ENCODE peak calls at places on chromosomes 4 and X, in seven cellular contexts. One of them, this sample, is unnamed.

GRCh38 chr4:158578476-158578875 is 56.8 kb downstream of the RXFP1 start:
- DNase-seq in breast epithelium: no peak
- DNase-seq in adrenal gland: no peak
- DNase-seq in sigmoid colon: no peak
- DNase-seq in IMR-90: peak; percentile 51
- DNase-seq in right lobe of liver: no peak
- DNase-seq in esophagus squamous epithelium: no peak
- DNase-seq in this sample: no peak

GRCh38 chr4:16337936-16338335 is 111.7 kb upstream of the TAPT1 start:
- DNase-seq in sigmoid colon: no peak
- DNase-seq in esophagus squamous epithelium: no peak
- DNase-seq in IMR-90: no peak
- DNase-seq in right lobe of liver: no peak
- DNase-seq in adrenal gland: no peak
- DNase-seq in breast epithelium: no peak
- DNase-seq in this sample: no peak

GRCh38 chrX:3518870-3519269 is 172.4 kb upstream of the MXRA5 start:
- DNase-seq in breast epithelium: no peak
- DNase-seq in IMR-90: peak; percentile 92
- DNase-seq in adrenal gland: peak; percentile 81
- DNase-seq in right lobe of liver: no peak
- DNase-seq in esophagus squamous epithelium: no peak
- DNase-seq in sigmoid colon: peak; percentile 66
- DNase-seq in this sample: no peak

GRCh38 chr4:183154701-183155391 is 55.8 kb downstream of the WWC2 start:
- DNase-seq in IMR-90: peak; percentile 24
- DNase-seq in right lobe of liver: no peak
- DNase-seq in sigmoid colon: no peak
- DNase-seq in breast epithelium: no peak
- DNase-seq in esophagus squamous epithelium: no peak
- DNase-seq in adrenal gland: no peak
- DNase-seq in this sample: no peak

GRCh38 chr4:172202480-172203076 is 389.4 kb downstream of the GALNTL6 start:
- DNase-seq in IMR-90: peak; percentile 18
- DNase-seq in adrenal gland: no peak
- DNase-seq in right lobe of liver: no peak
- DNase-seq in esophagus squamous epithelium: no peak
- DNase-seq in breast epithelium: no peak
- DNase-seq in sigmoid colon: no peak
- DNase-seq in this sample: no peak

GRCh38 chr4:151583188-151583587 is 174.2 kb downstream of the FHIP1A start:
- DNase-seq in breast epithelium: no peak
- DNase-seq in adrenal gland: no peak
- DNase-seq in IMR-90: no peak
- DNase-seq in right lobe of liver: no peak
- DNase-seq in sigmoid colon: no peak
- DNase-seq in esophagus squamous epithelium: no peak
- DNase-seq in this sample: no peak

GRCh38 chr4:128812360-128812958 is 3.0 kb downstream of the JADE1 start:
- DNase-seq in IMR-90: peak; percentile 81
- DNase-seq in esophagus squamous epithelium: no peak
- DNase-seq in sigmoid colon: peak; percentile 81
- DNase-seq in right lobe of liver: peak; percentile 55
- DNase-seq in adrenal gland: peak; percentile 55
- DNase-seq in breast epithelium: no peak
- DNase-seq in this sample: no peak

GRCh38 chrX:16610121-16610565 is 39.8 kb upstream of the S100G start:
- DNase-seq in right lobe of liver: no peak
- DNase-seq in breast epithelium: no peak
- DNase-seq in sigmoid colon: no peak
- DNase-seq in IMR-90: peak; percentile 74
- DNase-seq in adrenal gland: no peak
- DNase-seq in esophagus squamous epithelium: no peak
- DNase-seq in this sample: no peak

GRCh38 chr4:131063878-131064277 is 1967.9 kb downstream of the C4orf33 start:
- DNase-seq in esophagus squamous epithelium: no peak
- DNase-seq in right lobe of liver: no peak
- DNase-seq in IMR-90: no peak
- DNase-seq in adrenal gland: no peak
- DNase-seq in sigmoid colon: no peak
- DNase-seq in breast epithelium: no peak
- DNase-seq in this sample: no peak

GRCh38 chrX:39953879-39954278 is 143.9 kb downstream of the BCOR start:
- DNase-seq in adrenal gland: peak; percentile 24
- DNase-seq in sigmoid colon: peak; percentile 87
- DNase-seq in breast epithelium: peak; percentile 77
- DNase-seq in esophagus squamous epithelium: no peak
- DNase-seq in IMR-90: peak; percentile 81
- DNase-seq in right lobe of liver: peak; percentile 92
- DNase-seq in this sample: no peak

GRCh38 chr4:80185787-80186548 is 11.3 kb upstream of the PRDM8 start:
- DNase-seq in IMR-90: peak; percentile 35
- DNase-seq in sigmoid colon: peak; percentile 72
- DNase-seq in breast epithelium: no peak
- DNase-seq in right lobe of liver: no peak
- DNase-seq in esophagus squamous epithelium: no peak
- DNase-seq in adrenal gland: no peak
- DNase-seq in this sample: no peak

GRCh38 chrX:21940356-21940829 is at the start of gene SMS:
- DNase-seq in IMR-90: peak; percentile 75
- DNase-seq in adrenal gland: peak; percentile 77
- DNase-seq in right lobe of liver: peak; percentile 81
- DNase-seq in breast epithelium: peak; percentile 41
- DNase-seq in esophagus squamous epithelium: no peak
- DNase-seq in sigmoid colon: peak; percentile 90
- DNase-seq in this sample: no peak

GRCh38 chr4:67436742-67437141 is 108.6 kb downstream of the CENPC start:
- DNase-seq in adrenal gland: no peak
- DNase-seq in breast epithelium: no peak
- DNase-seq in IMR-90: peak; percentile 27
- DNase-seq in right lobe of liver: no peak
- DNase-seq in esophagus squamous epithelium: no peak
- DNase-seq in sigmoid colon: no peak
- DNase-seq in this sample: no peak

GRCh38 chr4:99062120-99062519 is 26.5 kb downstream of the ADH5 start:
- DNase-seq in adrenal gland: no peak
- DNase-seq in right lobe of liver: no peak
- DNase-seq in sigmoid colon: no peak
- DNase-seq in IMR-90: peak; percentile 27
- DNase-seq in esophagus squamous epithelium: no peak
- DNase-seq in breast epithelium: no peak
- DNase-seq in this sample: no peak

GRCh38 chrX:30680618-30681017 is 27.4 kb downstream of the GK start:
- DNase-seq in breast epithelium: no peak
- DNase-seq in IMR-90: no peak
- DNase-seq in right lobe of liver: no peak
- DNase-seq in sigmoid colon: no peak
- DNase-seq in esophagus squamous epithelium: no peak
- DNase-seq in adrenal gland: no peak
- DNase-seq in this sample: no peak

DNA sequence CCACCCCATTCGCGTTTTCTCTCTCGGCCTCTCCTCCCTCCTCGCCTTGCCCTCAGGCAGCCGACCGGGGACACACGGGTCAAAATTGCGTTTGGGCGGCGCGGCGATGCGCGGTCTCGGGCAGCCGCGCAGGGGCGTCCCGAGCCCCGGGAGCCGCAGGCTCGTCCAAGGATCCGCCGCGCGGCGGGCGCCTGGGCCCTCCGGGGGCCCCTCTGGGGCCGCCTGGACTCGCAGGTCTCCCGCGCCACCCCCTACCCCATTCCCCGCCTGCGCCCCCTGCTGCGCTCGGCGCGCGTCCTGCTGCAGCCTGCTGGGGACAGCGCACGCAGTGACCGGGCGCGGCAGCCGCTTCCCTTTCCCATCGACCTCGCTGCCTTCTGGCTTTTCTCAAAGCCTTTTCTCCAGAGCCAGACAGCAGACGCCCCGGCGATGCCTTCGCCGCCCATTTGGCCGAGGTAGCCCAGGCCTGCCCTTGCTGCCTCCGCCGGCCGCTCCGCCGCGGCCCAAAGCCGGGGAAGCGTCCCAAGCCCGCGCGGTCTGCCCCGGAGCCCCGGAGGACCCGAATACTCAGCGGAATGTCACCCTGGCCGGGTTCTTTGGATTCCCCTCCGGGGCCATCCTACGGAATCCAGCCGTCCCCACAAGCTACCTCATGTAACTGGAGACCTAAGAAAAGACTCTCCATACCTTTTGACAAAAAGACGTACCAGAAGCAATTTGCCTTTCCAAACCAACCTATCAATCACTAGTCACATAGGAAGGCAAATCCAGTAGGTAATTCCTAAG is 16.5 kb downstream of the POU4F2 start:
- DNase-seq in adrenal gland: no peak
- DNase-seq in breast epithelium: no peak
- DNase-seq in sigmoid colon: no peak
- DNase-seq in esophagus squamous epithelium: no peak
- DNase-seq in right lobe of liver: no peak
- DNase-seq in IMR-90: peak; percentile 7
- DNase-seq in this sample: no peak
- H3K4me3 ChIP-seq in adrenal gland: no peak overlapping the region
- H3K4me3 ChIP-seq in breast epithelium: peak overlapping the region; percentile 63
- H3K4me3 ChIP-seq in sigmoid colon: peak overlapping the region; percentile 19
- H3K4me3 ChIP-seq in esophagus squamous epithelium: peak overlapping the region; percentile 48
- H3K4me3 ChIP-seq in right lobe of liver: peak overlapping the region; percentile 26
- H3K4me3 ChIP-seq in IMR-90: peak overlapping the region; percentile 37
- H3K4me3 ChIP-seq in this sample: peak overlapping the region; percentile 39

DNA sequence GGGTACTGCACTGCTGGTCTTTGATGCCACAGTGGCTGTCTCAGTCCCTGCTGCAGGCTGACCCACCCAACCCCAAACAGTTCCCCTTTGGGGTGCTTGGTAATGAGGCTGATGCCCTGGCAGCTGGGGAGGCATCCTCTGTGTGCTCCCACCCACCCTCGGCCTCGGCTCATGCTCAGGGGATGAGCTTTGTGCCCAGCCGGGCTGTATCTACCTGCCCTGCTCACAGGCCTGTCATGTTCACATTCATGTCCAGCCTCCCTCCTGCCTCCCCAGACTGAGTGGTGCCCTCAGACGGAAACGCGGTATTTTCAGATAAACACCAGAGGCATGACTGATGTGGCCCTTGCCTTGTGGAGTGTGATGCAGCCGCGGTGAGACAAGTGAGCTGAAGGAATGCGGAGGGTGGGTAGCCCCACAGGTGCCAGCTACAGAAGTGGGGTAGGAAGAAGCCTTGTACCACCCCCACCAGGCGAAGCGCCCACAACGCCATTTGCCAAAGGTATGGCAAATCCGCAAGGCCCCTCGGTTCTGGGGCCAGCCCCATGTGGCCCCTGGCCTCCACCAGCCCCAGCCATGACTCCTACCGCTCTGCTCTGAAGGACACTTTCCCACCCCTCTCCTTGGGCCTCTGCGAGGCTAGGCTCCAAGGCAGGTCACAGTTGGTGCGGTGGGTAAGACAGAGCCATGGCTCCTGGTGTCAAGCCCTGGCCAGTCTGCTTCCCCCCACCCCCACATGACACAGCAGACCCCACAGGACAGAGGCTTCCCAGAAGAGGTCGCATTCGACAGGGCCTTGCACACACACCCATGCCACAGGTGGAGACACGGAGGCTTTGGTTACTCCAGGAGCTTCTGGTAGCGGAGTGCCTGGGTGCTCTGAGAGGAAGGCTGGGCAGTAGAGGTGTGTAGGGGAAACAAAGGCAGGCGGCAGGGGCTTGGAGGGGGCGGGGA is 1.8 kb upstream of the RENBP start:
- DNase-seq in right lobe of liver: peak; percentile 21
- DNase-seq in IMR-90: no peak
- DNase-seq in esophagus squamous epithelium: no peak
- DNase-seq in adrenal gland: no peak
- DNase-seq in sigmoid colon: no peak
- DNase-seq in breast epithelium: no peak
- DNase-seq in this sample: no peak
- TF ChIP-seq POLR2A in right lobe of liver: no peak
- TF ChIP-seq POLR2A in IMR-90: no peak
- TF ChIP-seq POLR2A in esophagus squamous epithelium: no peak
- TF ChIP-seq POLR2A in adrenal gland: no peak
- TF ChIP-seq POLR2A in sigmoid colon: no peak
- TF ChIP-seq POLR2A in breast epithelium: no peak
- TF ChIP-seq POLR2A in this sample: no peak

DNA sequence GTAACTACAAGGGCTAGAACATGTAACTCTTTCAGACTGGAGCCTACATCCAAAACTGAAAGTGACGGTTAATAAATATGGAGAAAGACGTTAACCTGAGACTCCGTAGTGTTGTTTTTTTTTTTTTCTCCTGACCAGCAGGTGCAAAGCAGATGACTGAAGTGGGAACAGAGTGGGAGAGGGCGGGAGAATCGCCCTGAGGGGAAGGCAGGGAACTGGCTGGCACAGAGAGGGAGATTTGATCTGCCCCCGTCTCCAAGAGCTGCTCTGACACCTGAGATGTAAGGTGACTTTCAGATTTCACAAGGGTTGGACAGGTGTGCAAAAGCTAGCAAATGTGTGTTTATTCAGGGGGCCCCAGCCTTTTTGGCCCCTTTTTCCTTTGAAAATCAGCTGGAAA is 180.2 kb downstream of the PALLD start:
- DNase-seq in sigmoid colon: no peak
- DNase-seq in right lobe of liver: no peak
- DNase-seq in IMR-90: no peak
- DNase-seq in breast epithelium: no peak
- DNase-seq in esophagus squamous epithelium: no peak
- DNase-seq in adrenal gland: no peak
- DNase-seq in this sample: no peak
- H3K4me3 ChIP-seq in sigmoid colon: no peak overlapping the region
- H3K4me3 ChIP-seq in right lobe of liver: no peak overlapping the region
- H3K4me3 ChIP-seq in IMR-90: no peak overlapping the region
- H3K4me3 ChIP-seq in breast epithelium: no peak overlapping the region
- H3K4me3 ChIP-seq in esophagus squamous epithelium: no peak overlapping the region
- H3K4me3 ChIP-seq in adrenal gland: no peak overlapping the region
- H3K4me3 ChIP-seq in this sample: no peak overlapping the region

GRCh38 chr4:56389558-56389957 is 2.3 kb upstream of the AASDH start:
- DNase-seq in right lobe of liver: no peak
- DNase-seq in esophagus squamous epithelium: no peak
- DNase-seq in adrenal gland: no peak
- DNase-seq in IMR-90: no peak
- DNase-seq in sigmoid colon: no peak
- DNase-seq in breast epithelium: no peak
- DNase-seq in this sample: no peak
- TF ChIP-seq POLR2A in right lobe of liver: no peak
- TF ChIP-seq POLR2A in esophagus squamous epithelium: no peak
- TF ChIP-seq POLR2A in adrenal gland: no peak
- TF ChIP-seq POLR2A in IMR-90: no peak
- TF ChIP-seq POLR2A in sigmoid colon: no peak
- TF ChIP-seq POLR2A in breast epithelium: no peak
- TF ChIP-seq POLR2A in this sample: no peak

GRCh38 chrX:50814701-50815476 is 895 bp upstream of the SHROOM4 start:
- DNase-seq in esophagus squamous epithelium: no peak
- DNase-seq in breast epithelium: no peak
- DNase-seq in adrenal gland: no peak
- DNase-seq in right lobe of liver: no peak
- DNase-seq in IMR-90: peak; percentile 31
- DNase-seq in sigmoid colon: no peak
- DNase-seq in this sample: no peak

GRCh38 chrX:50812995-50813842 is 775 bp downstream of the SHROOM4 start:
- DNase-seq in adrenal gland: peak; percentile 33
- DNase-seq in IMR-90: peak; percentile 46
- DNase-seq in sigmoid colon: peak; percentile 69
- DNase-seq in right lobe of liver: peak; percentile 54
- DNase-seq in esophagus squamous epithelium: no peak
- DNase-seq in breast epithelium: no peak
- DNase-seq in this sample: no peak

GRCh38 chrX:50818986-50819385 is 5.0 kb upstream of the SHROOM4 start:
- DNase-seq in IMR-90: peak; percentile 33
- DNase-seq in right lobe of liver: no peak
- DNase-seq in sigmoid colon: no peak
- DNase-seq in breast epithelium: no peak
- DNase-seq in adrenal gland: no peak
- DNase-seq in esophagus squamous epithelium: no peak
- DNase-seq in this sample: no peak

GRCh38 chrX:50813843-50814661 is at the start of gene SHROOM4:
- DNase-seq in IMR-90: peak; percentile 58
- DNase-seq in sigmoid colon: peak; percentile 67
- DNase-seq in esophagus squamous epithelium: no peak
- DNase-seq in right lobe of liver: peak; percentile 42
- DNase-seq in breast epithelium: peak; percentile 24
- DNase-seq in adrenal gland: peak; percentile 41
- DNase-seq in this sample: no peak
- H3K4me3 ChIP-seq in IMR-90: peak within 1 kb of the TSS; percentile 50
- H3K4me3 ChIP-seq in sigmoid colon: peak within 1 kb of the TSS; percentile 42
- H3K4me3 ChIP-seq in esophagus squamous epithelium: peak within 1 kb of the TSS; percentile 56
- H3K4me3 ChIP-seq in right lobe of liver: peak within 1 kb of the TSS; percentile 32
- H3K4me3 ChIP-seq in breast epithelium: peak within 1 kb of the TSS; percentile 72
- H3K4me3 ChIP-seq in adrenal gland: no peak within 1 kb of the TSS
- H3K4me3 ChIP-seq in this sample: peak within 1 kb of the TSS; percentile 38

This sample was measured in vagina.